ENCODE peak calls at places on chromosome 19, in seven cellular contexts. One of them, this sample, is unnamed.

GRCh38 chr19:32744555-32745325 is 25.2 kb downstream of the TDRD12 start:
- DNase-seq in choroid plexus epithelial cell: no peak
- DNase-seq in Panc1: no peak
- DNase-seq in uterus: no peak
- DNase-seq in suprapubic skin: no peak
- DNase-seq in foreskin fibroblast: no peak
- DNase-seq in endodermal cell: no peak
- DNase-seq in this sample: no peak

GRCh38 chr19:13613447-13613846 is 107.2 kb upstream of the CACNA1A start:
- DNase-seq in choroid plexus epithelial cell: no peak
- DNase-seq in Panc1: no peak
- DNase-seq in uterus: no peak
- DNase-seq in suprapubic skin: no peak
- DNase-seq in foreskin fibroblast: no peak
- DNase-seq in endodermal cell: no peak
- DNase-seq in this sample: no peak

GRCh38 chr19:19627716-19628498 is at the start of gene LPAR2:
- DNase-seq in choroid plexus epithelial cell: no peak
- DNase-seq in Panc1: no peak
- DNase-seq in uterus: no peak
- DNase-seq in suprapubic skin: no peak
- DNase-seq in foreskin fibroblast: no peak
- DNase-seq in endodermal cell: peak
- DNase-seq in this sample: peak

GRCh38 chr19:29413435-29413834 is 112.4 kb upstream of the VSTM2B start:
- DNase-seq in choroid plexus epithelial cell: no peak
- DNase-seq in Panc1: no peak
- DNase-seq in uterus: peak
- DNase-seq in suprapubic skin: no peak
- DNase-seq in foreskin fibroblast: no peak
- DNase-seq in endodermal cell: no peak
- DNase-seq in this sample: no peak

GRCh38 chr19:3697671-3698385 is 2.4 kb downstream of the PIP5K1C start:
- DNase-seq in choroid plexus epithelial cell: no peak
- DNase-seq in Panc1: no peak
- DNase-seq in uterus: no peak
- DNase-seq in suprapubic skin: peak
- DNase-seq in foreskin fibroblast: no peak
- DNase-seq in endodermal cell: no peak
- DNase-seq in this sample: no peak

GRCh38 chr19:31257025-31257424 is 92.2 kb downstream of the TSHZ3 start:
- DNase-seq in choroid plexus epithelial cell: no peak
- DNase-seq in Panc1: no peak
- DNase-seq in uterus: no peak
- DNase-seq in suprapubic skin: no peak
- DNase-seq in foreskin fibroblast: no peak
- DNase-seq in endodermal cell: no peak
- DNase-seq in this sample: no peak

GRCh38 chr19:588093-588742 is 1.5 kb upstream of the HCN2 start:
- DNase-seq in choroid plexus epithelial cell: peak
- DNase-seq in Panc1: no peak
- DNase-seq in uterus: no peak
- DNase-seq in suprapubic skin: no peak
- DNase-seq in foreskin fibroblast: peak
- DNase-seq in endodermal cell: peak
- DNase-seq in this sample: peak

GRCh38 chr19:2524840-2525723 is 49.2 kb downstream of the GADD45B start:
- DNase-seq in choroid plexus epithelial cell: peak
- DNase-seq in Panc1: no peak
- DNase-seq in uterus: no peak
- DNase-seq in suprapubic skin: no peak
- DNase-seq in foreskin fibroblast: peak
- DNase-seq in endodermal cell: peak
- DNase-seq in this sample: no peak

GRCh38 chr19:19743176-19743575 is 10.3 kb upstream of the ZNF14 start:
- DNase-seq in choroid plexus epithelial cell: no peak
- DNase-seq in Panc1: no peak
- DNase-seq in uterus: no peak
- DNase-seq in suprapubic skin: no peak
- DNase-seq in foreskin fibroblast: no peak
- DNase-seq in endodermal cell: no peak
- DNase-seq in this sample: no peak

GRCh38 chr19:49459388-49459787 is 6.4 kb downstream of the ALDH16A1 start:
- DNase-seq in choroid plexus epithelial cell: no peak
- DNase-seq in Panc1: no peak
- DNase-seq in uterus: no peak
- DNase-seq in suprapubic skin: no peak
- DNase-seq in foreskin fibroblast: no peak
- DNase-seq in endodermal cell: no peak
- DNase-seq in this sample: no peak

GRCh38 chr19:2181618-2181997 is 17.9 kb downstream of the DOT1L start:
- DNase-seq in choroid plexus epithelial cell: no peak
- DNase-seq in Panc1: no peak
- DNase-seq in uterus: no peak
- DNase-seq in suprapubic skin: no peak
- DNase-seq in foreskin fibroblast: no peak
- DNase-seq in endodermal cell: no peak
- DNase-seq in this sample: no peak

GRCh38 chr19:16588089-16588823 is 16.0 kb upstream of the SLC35E1 start:
- DNase-seq in choroid plexus epithelial cell: no peak
- DNase-seq in Panc1: no peak
- DNase-seq in uterus: peak
- DNase-seq in suprapubic skin: peak
- DNase-seq in foreskin fibroblast: no peak
- DNase-seq in endodermal cell: no peak
- DNase-seq in this sample: peak
- TF ChIP-seq CTCF in choroid plexus epithelial cell: no peak
- TF ChIP-seq CTCF in Panc1: no peak
- TF ChIP-seq CTCF in uterus: no peak
- TF ChIP-seq CTCF in suprapubic skin: no peak
- TF ChIP-seq CTCF in foreskin fibroblast: no peak
- TF ChIP-seq CTCF in endodermal cell: no peak
- TF ChIP-seq CTCF in this sample: no peak

GRCh38 chr19:55460670-55461258 is 678 bp downstream of the ISOC2 start:
- DNase-seq in choroid plexus epithelial cell: peak
- DNase-seq in Panc1: no peak
- DNase-seq in uterus: peak
- DNase-seq in suprapubic skin: peak
- DNase-seq in foreskin fibroblast: peak
- DNase-seq in endodermal cell: peak
- DNase-seq in this sample: peak

GRCh38 chr19:55459950-55460657 is 1.3 kb downstream of the ISOC2 start:
- DNase-seq in choroid plexus epithelial cell: peak
- DNase-seq in Panc1: no peak
- DNase-seq in uterus: no peak
- DNase-seq in suprapubic skin: no peak
- DNase-seq in foreskin fibroblast: no peak
- DNase-seq in endodermal cell: no peak
- DNase-seq in this sample: no peak

GRCh38 chr19:55461974-55462628 is 659 bp upstream of the ISOC2 start:
- DNase-seq in choroid plexus epithelial cell: peak
- DNase-seq in Panc1: no peak
- DNase-seq in uterus: no peak
- DNase-seq in suprapubic skin: no peak
- DNase-seq in foreskin fibroblast: no peak
- DNase-seq in endodermal cell: no peak
- DNase-seq in this sample: peak

GRCh38 chr19:55462722-55463121 is 1.3 kb upstream of the ISOC2 start:
- DNase-seq in choroid plexus epithelial cell: no peak
- DNase-seq in Panc1: no peak
- DNase-seq in uterus: no peak
- DNase-seq in suprapubic skin: no peak
- DNase-seq in foreskin fibroblast: no peak
- DNase-seq in endodermal cell: no peak
- DNase-seq in this sample: no peak

DNA sequence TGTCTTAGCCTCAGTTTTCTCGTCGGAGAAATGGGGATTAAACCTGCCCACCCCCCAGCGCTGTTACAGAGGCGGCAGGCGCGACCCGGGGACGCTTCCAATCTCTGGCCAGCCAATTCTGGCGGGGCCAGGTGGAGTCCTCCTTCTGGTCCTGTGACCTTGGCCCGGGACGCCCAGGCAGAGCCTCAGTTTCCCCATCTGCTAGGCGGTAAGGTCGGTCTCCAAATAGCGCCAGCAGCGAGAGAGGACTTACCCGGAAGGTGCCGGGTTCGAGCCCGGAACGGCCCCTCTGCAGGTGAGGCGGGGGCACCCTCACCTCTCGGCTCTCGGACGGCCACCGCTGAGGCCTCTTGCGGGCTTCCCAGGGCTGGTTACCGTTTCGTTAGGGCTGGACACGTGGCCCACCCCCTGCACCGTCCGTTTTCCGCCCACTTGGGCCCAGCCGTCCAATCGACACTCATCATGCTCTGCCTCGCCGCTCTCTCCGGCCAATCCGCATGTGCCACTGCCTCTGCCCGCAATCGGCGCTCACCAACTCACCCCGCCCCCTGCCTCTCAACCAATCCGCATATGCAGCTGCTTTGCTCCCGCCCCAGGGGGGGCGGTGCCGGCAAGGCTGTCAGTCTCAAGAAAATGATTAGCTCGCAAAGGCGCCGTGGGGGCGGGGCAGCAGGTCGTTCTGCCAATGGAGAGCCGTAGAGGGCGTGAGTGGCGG is at the start of gene ISOC2:
- DNase-seq in choroid plexus epithelial cell: peak
- DNase-seq in Panc1: peak
- DNase-seq in uterus: peak
- DNase-seq in suprapubic skin: peak
- DNase-seq in foreskin fibroblast: peak
- DNase-seq in endodermal cell: peak
- DNase-seq in this sample: peak
- H3K4me3 ChIP-seq in choroid plexus epithelial cell: peak
- H3K4me3 ChIP-seq in Panc1: peak
- H3K4me3 ChIP-seq in uterus: peak
- H3K4me3 ChIP-seq in suprapubic skin: peak
- H3K4me3 ChIP-seq in foreskin fibroblast: peak
- H3K4me3 ChIP-seq in endodermal cell: peak
- H3K4me3 ChIP-seq in this sample: peak

GRCh38 chr19:46618670-46619231 is 6.1 kb downstream of the PTGIR start:
- DNase-seq in choroid plexus epithelial cell: peak
- DNase-seq in Panc1: no peak
- DNase-seq in uterus: no peak
- DNase-seq in suprapubic skin: no peak
- DNase-seq in foreskin fibroblast: no peak
- DNase-seq in endodermal cell: no peak
- DNase-seq in this sample: peak

GRCh38 chr19:46615966-46616365 is 8.9 kb downstream of the PTGIR start:
- DNase-seq in choroid plexus epithelial cell: no peak
- DNase-seq in Panc1: no peak
- DNase-seq in uterus: no peak
- DNase-seq in suprapubic skin: no peak
- DNase-seq in foreskin fibroblast: no peak
- DNase-seq in endodermal cell: no peak
- DNase-seq in this sample: no peak

GRCh38 chr19:46617566-46618079 is 7.3 kb downstream of the PTGIR start:
- DNase-seq in choroid plexus epithelial cell: no peak
- DNase-seq in Panc1: no peak
- DNase-seq in uterus: no peak
- DNase-seq in suprapubic skin: no peak
- DNase-seq in foreskin fibroblast: no peak
- DNase-seq in endodermal cell: peak
- DNase-seq in this sample: no peak

GRCh38 chr19:46614114-46614701 is 10.7 kb downstream of the PTGIR start:
- DNase-seq in choroid plexus epithelial cell: peak
- DNase-seq in Panc1: no peak
- DNase-seq in uterus: peak
- DNase-seq in suprapubic skin: peak
- DNase-seq in foreskin fibroblast: peak
- DNase-seq in endodermal cell: peak
- DNase-seq in this sample: peak

DNA sequence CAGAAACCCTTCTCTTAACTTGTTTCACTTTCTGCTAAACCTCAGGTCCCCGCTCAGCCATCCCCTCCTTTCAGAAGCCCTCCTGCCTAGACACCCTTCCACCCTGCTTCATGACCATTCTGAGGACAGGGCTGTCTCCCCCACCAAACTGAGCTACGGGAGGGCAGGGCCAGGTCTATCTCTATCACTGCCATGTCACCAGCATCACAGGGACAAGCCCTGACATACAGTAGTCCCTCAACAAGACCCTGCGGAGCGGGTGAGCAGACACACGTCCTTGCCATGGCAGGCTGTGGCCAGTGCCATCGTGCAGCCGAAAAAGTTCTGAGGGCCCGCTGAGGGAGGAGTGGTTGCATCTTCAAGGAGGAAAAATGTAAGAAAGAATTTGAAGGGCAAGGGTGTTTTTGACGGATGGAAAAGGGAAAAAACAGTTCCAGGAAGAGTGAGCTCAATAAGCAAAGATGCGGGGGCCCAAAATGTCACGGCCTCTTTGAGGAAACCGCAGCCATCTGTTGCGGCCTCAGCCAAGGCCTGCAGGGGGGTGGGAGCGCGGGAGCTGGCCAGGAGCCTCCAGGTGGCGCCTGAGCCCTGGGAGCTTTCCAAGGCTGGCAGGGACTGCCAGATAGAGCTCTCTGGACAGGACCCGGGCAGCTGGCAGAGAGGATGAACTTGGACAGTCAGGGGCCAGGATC is 8.1 kb downstream of the PTGIR start:
- DNase-seq in choroid plexus epithelial cell: peak
- DNase-seq in Panc1: no peak
- DNase-seq in uterus: no peak
- DNase-seq in suprapubic skin: no peak
- DNase-seq in foreskin fibroblast: peak
- DNase-seq in endodermal cell: peak
- DNase-seq in this sample: peak
- TF ChIP-seq CTCF in choroid plexus epithelial cell: peak
- TF ChIP-seq CTCF in Panc1: peak
- TF ChIP-seq CTCF in uterus: no peak
- TF ChIP-seq CTCF in suprapubic skin: no peak
- TF ChIP-seq CTCF in foreskin fibroblast: peak
- TF ChIP-seq CTCF in endodermal cell: peak
- TF ChIP-seq CTCF in this sample: peak

GRCh38 chr19:6811906-6812305 is 39.4 kb downstream of the VAV1 start:
- DNase-seq in choroid plexus epithelial cell: peak
- DNase-seq in Panc1: no peak
- DNase-seq in uterus: no peak
- DNase-seq in suprapubic skin: no peak
- DNase-seq in foreskin fibroblast: peak
- DNase-seq in endodermal cell: peak
- DNase-seq in this sample: peak

GRCh38 chr19:6811378-6811777 is 38.9 kb downstream of the VAV1 start:
- DNase-seq in choroid plexus epithelial cell: no peak
- DNase-seq in Panc1: no peak
- DNase-seq in uterus: no peak
- DNase-seq in suprapubic skin: no peak
- DNase-seq in foreskin fibroblast: no peak
- DNase-seq in endodermal cell: no peak
- DNase-seq in this sample: no peak

GRCh38 chr19:6813659-6814058 is 41.2 kb downstream of the VAV1 start:
- DNase-seq in choroid plexus epithelial cell: no peak
- DNase-seq in Panc1: no peak
- DNase-seq in uterus: no peak
- DNase-seq in suprapubic skin: no peak
- DNase-seq in foreskin fibroblast: no peak
- DNase-seq in endodermal cell: no peak
- DNase-seq in this sample: no peak

GRCh38 chr19:6809262-6809661 is 36.8 kb downstream of the VAV1 start:
- DNase-seq in choroid plexus epithelial cell: no peak
- DNase-seq in Panc1: no peak
- DNase-seq in uterus: no peak
- DNase-seq in suprapubic skin: no peak
- DNase-seq in foreskin fibroblast: no peak
- DNase-seq in endodermal cell: no peak
- DNase-seq in this sample: no peak

GRCh38 chr19:6812612-6813011 is 40.1 kb downstream of the VAV1 start:
- DNase-seq in choroid plexus epithelial cell: no peak
- DNase-seq in Panc1: no peak
- DNase-seq in uterus: no peak
- DNase-seq in suprapubic skin: no peak
- DNase-seq in foreskin fibroblast: no peak
- DNase-seq in endodermal cell: no peak
- DNase-seq in this sample: no peak
- H3K4me3 ChIP-seq in choroid plexus epithelial cell: no peak
- H3K4me3 ChIP-seq in Panc1: no peak
- H3K4me3 ChIP-seq in uterus: no peak
- H3K4me3 ChIP-seq in suprapubic skin: no peak
- H3K4me3 ChIP-seq in foreskin fibroblast: no peak
- H3K4me3 ChIP-seq in endodermal cell: no peak
- H3K4me3 ChIP-seq in this sample: no peak

This sample was measured in GM12865.